ENCODE peak calls at places on chromosomes 2 and 18, in seven cellular contexts. One of them, this sample, is unnamed.

GRCh38 chr2:66439291-66440010 is 4.5 kb downstream of the MEIS1 start:
- DNase-seq in GM12878: no peak
- DNase-seq in GM12892: no peak
- DNase-seq in SK-N-SH: peak
- DNase-seq in HepG2: no peak
- DNase-seq in H1: no peak
- DNase-seq in K562: no peak
- DNase-seq in this sample: no peak

GRCh38 chr2:205717999-205718398 is 35.7 kb downstream of the NRP2 start:
- DNase-seq in K562: no peak
- DNase-seq in SK-N-SH: no peak
- DNase-seq in GM12892: no peak
- DNase-seq in GM12878: no peak
- DNase-seq in HepG2: no peak
- DNase-seq in H1: no peak
- DNase-seq in this sample: no peak

GRCh38 chr18:3411854-3412268 is 38.1 kb upstream of the TGIF1 start:
- DNase-seq in GM12892: no peak
- DNase-seq in GM12878: no peak
- DNase-seq in HepG2: no peak
- DNase-seq in H1: no peak
- DNase-seq in K562: no peak
- DNase-seq in SK-N-SH: no peak
- DNase-seq in this sample: no peak

GRCh38 chr18:22136395-22136794 is 33.0 kb upstream of the GATA6 start:
- DNase-seq in GM12892: no peak
- DNase-seq in GM12878: no peak
- DNase-seq in HepG2: no peak
- DNase-seq in SK-N-SH: no peak
- DNase-seq in H1: no peak
- DNase-seq in K562: no peak
- DNase-seq in this sample: no peak

GRCh38 chr2:30232801-30233130 is 1.4 kb downstream of the LBH start:
- DNase-seq in K562: no peak
- DNase-seq in SK-N-SH: no peak
- DNase-seq in HepG2: no peak
- DNase-seq in GM12892: no peak
- DNase-seq in GM12878: no peak
- DNase-seq in H1: no peak
- DNase-seq in this sample: no peak

GRCh38 chr2:61889212-61889956 is 928 bp upstream of the CCT4 start:
- DNase-seq in HepG2: no peak
- DNase-seq in GM12878: no peak
- DNase-seq in GM12892: no peak
- DNase-seq in K562: peak
- DNase-seq in H1: no peak
- DNase-seq in SK-N-SH: no peak
- DNase-seq in this sample: no peak

GRCh38 chr2:71620851-71621251 is 167.5 kb downstream of the DYSF start:
- DNase-seq in HepG2: no peak
- DNase-seq in GM12878: no peak
- DNase-seq in GM12892: no peak
- DNase-seq in K562: no peak
- DNase-seq in SK-N-SH: no peak
- DNase-seq in H1: no peak
- DNase-seq in this sample: no peak

GRCh38 chr2:220104871-220105351 is 477.5 kb downstream of the SLC4A3 start:
- DNase-seq in SK-N-SH: peak
- DNase-seq in H1: no peak
- DNase-seq in GM12878: no peak
- DNase-seq in GM12892: no peak
- DNase-seq in K562: peak
- DNase-seq in HepG2: no peak
- DNase-seq in this sample: no peak

GRCh38 chr2:238426568-238427434 is at the start of gene ASB1:
- DNase-seq in HepG2: peak
- DNase-seq in H1: peak
- DNase-seq in K562: peak
- DNase-seq in GM12878: peak
- DNase-seq in SK-N-SH: peak
- DNase-seq in GM12892: peak
- DNase-seq in this sample: peak

GRCh38 chr2:219632758-219633101 is 5.3 kb downstream of the SLC4A3 start:
- DNase-seq in K562: no peak
- DNase-seq in H1: no peak
- DNase-seq in SK-N-SH: peak
- DNase-seq in GM12878: no peak
- DNase-seq in GM12892: no peak
- DNase-seq in HepG2: no peak
- DNase-seq in this sample: no peak

GRCh38 chr18:36265035-36265434 is 32.5 kb upstream of the FHOD3 start:
- DNase-seq in K562: peak
- DNase-seq in GM12892: no peak
- DNase-seq in HepG2: no peak
- DNase-seq in SK-N-SH: no peak
- DNase-seq in GM12878: no peak
- DNase-seq in H1: no peak
- DNase-seq in this sample: no peak

GRCh38 chr2:33426666-33427231 is 49.7 kb upstream of the RASGRP3 start:
- DNase-seq in GM12892: no peak
- DNase-seq in H1: no peak
- DNase-seq in GM12878: no peak
- DNase-seq in K562: peak
- DNase-seq in SK-N-SH: no peak
- DNase-seq in HepG2: peak
- DNase-seq in this sample: no peak

GRCh38 chr2:217445726-217446125 is 557.1 kb downstream of the TNS1 start:
- DNase-seq in HepG2: no peak
- DNase-seq in K562: no peak
- DNase-seq in GM12878: no peak
- DNase-seq in GM12892: no peak
- DNase-seq in SK-N-SH: no peak
- DNase-seq in H1: no peak
- DNase-seq in this sample: no peak

GRCh38 chr18:11850821-11851155 is 425 bp upstream of the CHMP1B start:
- DNase-seq in GM12878: no peak
- DNase-seq in H1: no peak
- DNase-seq in SK-N-SH: peak
- DNase-seq in GM12892: no peak
- DNase-seq in HepG2: no peak
- DNase-seq in K562: no peak
- DNase-seq in this sample: no peak

GRCh38 chr2:209933499-209934458 is 68.7 kb upstream of the RPE start:
- DNase-seq in H1: no peak
- DNase-seq in SK-N-SH: no peak
- DNase-seq in HepG2: no peak
- DNase-seq in GM12878: no peak
- DNase-seq in K562: no peak
- DNase-seq in GM12892: no peak
- DNase-seq in this sample: no peak

DNA sequence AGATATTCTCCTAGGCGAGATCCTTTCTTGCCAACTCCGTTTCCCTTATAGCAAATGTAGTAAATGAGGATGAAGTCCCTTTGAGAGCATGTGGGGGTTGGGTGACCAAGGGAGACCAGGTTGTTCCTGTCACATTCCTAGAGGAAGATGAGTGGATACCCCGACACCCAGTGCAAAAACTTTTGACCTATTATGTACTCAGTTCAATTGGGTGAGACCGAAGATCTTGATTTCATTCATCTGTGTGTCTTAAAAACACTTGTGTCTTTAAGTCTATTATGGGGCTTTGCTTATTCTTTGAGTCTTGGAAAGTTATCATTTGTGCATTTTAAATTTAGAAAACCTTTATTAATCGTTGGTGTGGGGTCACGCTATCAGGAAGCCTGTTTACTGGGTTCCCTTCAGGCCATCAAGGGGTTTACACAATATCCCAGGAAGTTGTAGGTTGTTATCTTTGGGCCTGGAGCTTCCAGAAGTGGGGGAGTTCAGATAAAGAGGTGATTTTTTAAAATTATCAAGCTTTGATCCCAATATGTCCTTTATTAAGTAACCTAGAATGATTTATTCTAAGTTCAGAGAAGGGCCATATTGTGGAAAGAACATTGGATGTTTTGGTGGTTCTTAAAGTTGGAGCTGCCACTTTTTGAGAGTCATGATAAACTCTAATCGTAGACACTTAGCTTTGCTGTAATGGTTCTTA is 2.8 kb downstream of the RHOB start:
- DNase-seq in HepG2: peak
- DNase-seq in H1: no peak
- DNase-seq in GM12892: no peak
- DNase-seq in GM12878: no peak
- DNase-seq in SK-N-SH: no peak
- DNase-seq in K562: no peak
- DNase-seq in this sample: no peak
- TF ChIP-seq TAF1 in HepG2: no peak
- TF ChIP-seq TAF1 in H1: no peak
- TF ChIP-seq TAF1 in GM12892: no peak
- TF ChIP-seq TAF1 in GM12878: no peak
- TF ChIP-seq TAF1 in SK-N-SH: no peak
- TF ChIP-seq TAF1 in K562: no peak
- TF ChIP-seq TAF1 in this sample: no peak

GRCh38 chr2:19649107-19649506 is 252.7 kb downstream of the TTC32 start:
- DNase-seq in GM12878: no peak
- DNase-seq in SK-N-SH: no peak
- DNase-seq in K562: no peak
- DNase-seq in GM12892: no peak
- DNase-seq in HepG2: no peak
- DNase-seq in H1: no peak
- DNase-seq in this sample: no peak

GRCh38 chr2:19651466-19651865 is 250.3 kb downstream of the TTC32 start:
- DNase-seq in HepG2: no peak
- DNase-seq in H1: no peak
- DNase-seq in GM12892: no peak
- DNase-seq in GM12878: no peak
- DNase-seq in K562: no peak
- DNase-seq in SK-N-SH: no peak
- DNase-seq in this sample: no peak

GRCh38 chr2:19646987-19647386 is 254.8 kb downstream of the TTC32 start:
- DNase-seq in GM12878: no peak
- DNase-seq in SK-N-SH: no peak
- DNase-seq in GM12892: no peak
- DNase-seq in K562: no peak
- DNase-seq in HepG2: peak
- DNase-seq in H1: no peak
- DNase-seq in this sample: no peak

GRCh38 chr2:19648583-19648982 is 253.2 kb downstream of the TTC32 start:
- DNase-seq in H1: no peak
- DNase-seq in HepG2: no peak
- DNase-seq in GM12878: no peak
- DNase-seq in K562: no peak
- DNase-seq in GM12892: no peak
- DNase-seq in SK-N-SH: no peak
- DNase-seq in this sample: no peak

GRCh38 chr2:19649785-19650380 is 251.9 kb downstream of the TTC32 start:
- DNase-seq in GM12878: no peak
- DNase-seq in HepG2: no peak
- DNase-seq in GM12892: no peak
- DNase-seq in SK-N-SH: no peak
- DNase-seq in H1: no peak
- DNase-seq in K562: no peak
- DNase-seq in this sample: no peak
- TF ChIP-seq POLR2AphosphoS5 in GM12878: no peak
- TF ChIP-seq POLR2AphosphoS5 in HepG2: no peak
- TF ChIP-seq POLR2AphosphoS5 in GM12892: no peak
- TF ChIP-seq POLR2AphosphoS5 in SK-N-SH: no peak
- TF ChIP-seq POLR2AphosphoS5 in H1: no peak
- TF ChIP-seq POLR2AphosphoS5 in K562: no peak
- TF ChIP-seq POLR2AphosphoS5 in this sample: no peak

GRCh38 chr2:165635532-165635931 is 158.5 kb downstream of the GALNT3 start:
- DNase-seq in GM12892: no peak
- DNase-seq in H1: no peak
- DNase-seq in K562: no peak
- DNase-seq in SK-N-SH: no peak
- DNase-seq in GM12878: no peak
- DNase-seq in HepG2: no peak
- DNase-seq in this sample: no peak

GRCh38 chr2:165632594-165632993 is 161.5 kb downstream of the GALNT3 start:
- DNase-seq in K562: no peak
- DNase-seq in H1: no peak
- DNase-seq in SK-N-SH: peak
- DNase-seq in GM12892: no peak
- DNase-seq in GM12878: no peak
- DNase-seq in HepG2: no peak
- DNase-seq in this sample: no peak

GRCh38 chr2:165633431-165633830 is 160.6 kb downstream of the GALNT3 start:
- DNase-seq in GM12892: no peak
- DNase-seq in SK-N-SH: no peak
- DNase-seq in GM12878: no peak
- DNase-seq in HepG2: no peak
- DNase-seq in H1: peak
- DNase-seq in K562: no peak
- DNase-seq in this sample: no peak

GRCh38 chr2:165634855-165635254 is 159.2 kb downstream of the GALNT3 start:
- DNase-seq in GM12892: no peak
- DNase-seq in SK-N-SH: peak
- DNase-seq in GM12878: no peak
- DNase-seq in H1: peak
- DNase-seq in K562: no peak
- DNase-seq in HepG2: no peak
- DNase-seq in this sample: no peak

DNA sequence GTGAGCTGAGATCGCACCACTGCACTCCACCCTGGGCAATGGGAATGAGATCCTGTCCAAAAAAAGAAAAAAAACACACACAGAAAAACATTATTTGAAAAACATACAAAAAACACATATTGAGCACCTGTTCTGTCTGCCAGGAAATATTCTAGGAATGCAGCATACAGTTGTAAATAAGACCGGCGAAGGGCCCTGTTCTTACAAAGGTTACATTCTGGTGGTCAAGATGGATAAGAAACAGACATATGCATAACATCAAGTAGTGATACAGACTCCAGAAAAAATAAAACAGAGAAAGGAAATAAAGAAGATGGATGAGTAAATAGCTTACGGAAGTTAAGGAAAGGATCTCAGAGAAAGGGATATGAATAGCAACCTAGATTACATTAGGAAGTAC is 159.8 kb downstream of the GALNT3 start:
- DNase-seq in SK-N-SH: no peak
- DNase-seq in HepG2: no peak
- DNase-seq in GM12892: no peak
- DNase-seq in K562: no peak
- DNase-seq in GM12878: no peak
- DNase-seq in H1: no peak
- DNase-seq in this sample: no peak
- TF ChIP-seq TAF1 in SK-N-SH: no peak
- TF ChIP-seq TAF1 in HepG2: no peak
- TF ChIP-seq TAF1 in GM12892: no peak
- TF ChIP-seq TAF1 in K562: no peak
- TF ChIP-seq TAF1 in GM12878: no peak
- TF ChIP-seq TAF1 in H1: no peak
- TF ChIP-seq TAF1 in this sample: no peak

GRCh38 chr2:156437876-156438410 is 1.8 kb downstream of the GPD2 start:
- DNase-seq in SK-N-SH: no peak
- DNase-seq in H1: no peak
- DNase-seq in GM12892: no peak
- DNase-seq in GM12878: no peak
- DNase-seq in HepG2: no peak
- DNase-seq in K562: no peak
- DNase-seq in this sample: no peak
- TF ChIP-seq POLR2AphosphoS5 in SK-N-SH: no peak
- TF ChIP-seq POLR2AphosphoS5 in H1: no peak
- TF ChIP-seq POLR2AphosphoS5 in GM12892: no peak
- TF ChIP-seq POLR2AphosphoS5 in GM12878: no peak
- TF ChIP-seq POLR2AphosphoS5 in HepG2: no peak
- TF ChIP-seq POLR2AphosphoS5 in K562: no peak
- TF ChIP-seq POLR2AphosphoS5 in this sample: no peak

GRCh38 chr2:58633576-58634365 is 392.6 kb upstream of the FANCL start:
- DNase-seq in HepG2: peak
- DNase-seq in GM12892: no peak
- DNase-seq in SK-N-SH: no peak
- DNase-seq in K562: no peak
- DNase-seq in H1: no peak
- DNase-seq in GM12878: no peak
- DNase-seq in this sample: no peak
- TF ChIP-seq TAF1 in HepG2: no peak
- TF ChIP-seq TAF1 in GM12892: no peak
- TF ChIP-seq TAF1 in SK-N-SH: no peak
- TF ChIP-seq TAF1 in K562: no peak
- TF ChIP-seq TAF1 in H1: no peak
- TF ChIP-seq TAF1 in GM12878: no peak
- TF ChIP-seq TAF1 in this sample: no peak

This sample was measured in GM12891.